ENCODE peak calls at places on chromosome 3, in nine cellular contexts. M is RKO; F is retina; Y is anterior cingulate cortex; I is RWPE2; T is fibroblast of mammary gland; H is mesendoderm; E is caudate nucleus; J is stimulated activated CD4-positive, alpha-beta T cell treated with anti-CD3 and anti-CD28 coated beads, Interleukin-12 subunit alpha, Interleukin-12 subunit beta, amount 100 ng/mL, for 24 hours. P is an unnamed sample.

GRCh38 chr3:57757642-57758297 is 1.7 kb downstream of the SLMAP start:
- DNase-seq in T (peak), M (peak), J (no peak), F (peak), H (peak), I (no peak), E (peak), Y (no peak), P (no peak)

GRCh38 chr3:108391917-108392585 is 95.7 kb downstream of the HHLA2 start:
- DNase-seq in E (no peak), H (no peak), Y (no peak), T (peak), F (no peak), M (no peak), I (no peak), J (no peak), P (no peak)

GRCh38 chr3:197718904-197719303 is 17.8 kb downstream of the RUBCN start:
- DNase-seq in J (no peak), I (no peak), M (peak), E (no peak), H (peak), T (peak), Y (no peak), F (no peak), P (no peak)

GRCh38 chr3:51622402-51622801 is 48.6 kb upstream of the TEX264 start:
- DNase-seq in J (no peak), H (no peak), F (no peak), T (peak), E (no peak), M (no peak), I (no peak), Y (no peak), P (no peak)

GRCh38 chr3:167885277-167885676 is 149.8 kb downstream of the SERPINI1 start:
- DNase-seq in J (no peak), M (no peak), E (no peak), I (no peak), H (peak), Y (no peak), T (no peak), F (no peak), P (no peak)

GRCh38 chr3:137792633-137793271 is 28.6 kb downstream of the SOX14 start:
- DNase-seq in H (peak), J (no peak), Y (no peak), I (no peak), F (peak), E (no peak), M (peak), T (peak), P (peak)

GRCh38 chr3:127822166-127822835 is at the start of gene MGLL:
- DNase-seq in M (peak), E (peak), T (peak), F (peak), I (no peak), J (no peak), H (peak), Y (peak), P (no peak)

GRCh38 chr3:66468016-66468735 is 32.6 kb downstream of the LRIG1 start:
- DNase-seq in I (no peak), M (no peak), E (no peak), F (no peak), H (no peak), T (peak), J (no peak), Y (no peak), P (no peak)

GRCh38 chr3:49876567-49876966 is 6.9 kb upstream of the CAMKV start:
- DNase-seq in E (no peak), M (no peak), T (no peak), J (no peak), Y (no peak), F (no peak), I (no peak), H (no peak), P (no peak)

GRCh38 chr3:138861755-138862333 is 27.1 kb upstream of the PIK3CB start:
- DNase-seq in H (peak), F (peak), J (no peak), I (no peak), E (no peak), Y (no peak), T (peak), M (peak), P (no peak)

GRCh38 chr3:99663981-99664380 is 25.6 kb downstream of the COL8A1 start:
- DNase-seq in H (no peak), M (no peak), E (no peak), F (no peak), J (no peak), I (no peak), T (no peak), Y (no peak), P (no peak)

GRCh38 chr3:114685053-114685630 is 391.3 kb downstream of the TIGIT start:
- DNase-seq in E (no peak), I (no peak), H (no peak), T (no peak), J (no peak), Y (no peak), F (no peak), M (no peak), P (no peak)

GRCh38 chr3:11612515-11613184 is 31.1 kb downstream of the VGLL4 start:
- DNase-seq in T (no peak), I (no peak), Y (no peak), M (no peak), E (no peak), J (no peak), F (no peak), H (no peak), P (no peak)

GRCh38 chr3:9036327-9037112 is 73.2 kb upstream of the RAD18 start:
- DNase-seq in I (no peak), H (no peak), F (no peak), J (no peak), Y (no peak), M (no peak), T (peak), E (no peak), P (peak)

GRCh38 chr3:156535162-156535627 is 19.7 kb downstream of the SSR3 start:
- DNase-seq in H (peak), J (no peak), E (no peak), I (peak), T (peak), F (peak), M (peak), Y (peak), P (peak)

GRCh38 chr3:57076422-57076951 is 16.0 kb downstream of the SPATA12 start:
- DNase-seq in Y (no peak), T (no peak), H (no peak), E (no peak), M (no peak), J (no peak), F (no peak), I (no peak), P (no peak)

GRCh38 chr3:141940204-141940776 is 63.8 kb downstream of the ATP1B3 start:
- DNase-seq in I (peak), J (peak), Y (peak), T (peak), M (peak), H (peak), E (no peak), F (no peak), P (peak)

GRCh38 chr3:149258298-149258697 is 36.7 kb upstream of the CP start:
- DNase-seq in H (peak), Y (no peak), J (no peak), F (no peak), E (no peak), I (no peak), T (no peak), M (no peak), P (no peak)

GRCh38 chr3:192802957-192803899 is 75.9 kb upstream of the FGF12 start:
- DNase-seq in J (no peak), Y (no peak), E (no peak), T (peak), H (peak), M (peak), F (no peak), I (no peak), P (peak)

GRCh38 chr3:4714045-4714444 is 220.9 kb downstream of the ITPR1 start:
- DNase-seq in T (peak), J (no peak), I (no peak), E (no peak), M (no peak), Y (no peak), F (no peak), H (no peak), P (no peak)

GRCh38 chr3:56864090-56864489 is 62.3 kb upstream of the ARHGEF3 start:
- DNase-seq in M (no peak), F (no peak), J (peak), Y (no peak), E (no peak), T (no peak), I (no peak), H (no peak), P (no peak)

GRCh38 chr3:127455541-127456450 is 134.7 kb downstream of the TPRA1 start:
- DNase-seq in M (peak), J (peak), E (peak), Y (peak), T (peak), I (peak), H (peak), F (peak), P (peak)

GRCh38 chr3:185318136-185318535 is 44.8 kb upstream of the MAP3K13 start:
- DNase-seq in I (no peak), H (peak), Y (no peak), T (no peak), E (no peak), M (no peak), J (no peak), F (no peak), P (no peak)

P was measured in globus pallidus.